ENCODE peak calls at places on chromosome 20, in five cellular contexts. N is lower leg skin, X is ovary, E is NB4, F is adrenal gland. R is an unnamed sample.

GRCh38 chr20:46306743-46307138 is 1.6 kb downstream of the CDH22 start:
- DNase-seq in N (no peak), X (no peak), F (no peak), E (no peak), R (no peak)

GRCh38 chr20:46681032-46681854 is 8.0 kb downstream of the TP53RK start:
- DNase-seq in F (peak; percentile 83), X (peak; percentile 63), N (peak; percentile 58), E (peak; percentile 79), R (peak; percentile 73)

GRCh38 chr20:12594410-12595130 is 414.2 kb upstream of the SPTLC3 start:
- DNase-seq in E (peak; percentile 32), X (no peak), N (no peak), F (no peak), R (no peak)

GRCh38 chr20:11813106-11813890 is 104.4 kb upstream of the BTBD3 start:
- DNase-seq in E (no peak), F (no peak), N (no peak), X (no peak), R (no peak)

GRCh38 chr20:11544029-11544678 is 373.5 kb upstream of the BTBD3 start:
- DNase-seq in N (peak; percentile 48), E (peak; percentile 69), X (peak; percentile 44), F (peak; percentile 47), R (peak; percentile 46)

GRCh38 chr20:57901526-57901925 is 191.7 kb upstream of the PMEPA1 start:
- DNase-seq in N (no peak), F (no peak), X (no peak), E (no peak), R (no peak)

GRCh38 chr20:9996944-9997343 is 37.8 kb upstream of the ANKEF1 start:
- DNase-seq in N (no peak), F (no peak), E (no peak), X (no peak), R (no peak)

GRCh38 chr20:46898433-46898832 is 3.8 kb downstream of the EYA2 start:
- DNase-seq in X (no peak), F (no peak), N (no peak), E (no peak), R (no peak)

GRCh38 chr20:51262240-51262639 is 239.3 kb upstream of the KCNG1 start:
- DNase-seq in F (no peak), N (no peak), X (no peak), E (no peak), R (no peak)

GRCh38 chr20:47204008-47204745 is 152.3 kb downstream of the ZMYND8 start:
- DNase-seq in X (no peak), E (no peak), F (no peak), N (no peak), R (no peak)

GRCh38 chr20:44448753-44449546 is 26.7 kb upstream of the TTPAL start:
- DNase-seq in X (no peak), F (peak; percentile 67), E (peak; percentile 65), N (no peak), R (peak; percentile 80)

GRCh38 chr20:17460119-17460518 is 71.1 kb downstream of the BFSP1 start:
- DNase-seq in X (no peak), F (no peak), E (no peak), N (no peak), R (peak; percentile 28)

GRCh38 chr20:11302436-11302835 is 615.3 kb upstream of the BTBD3 start:
- DNase-seq in N (no peak), X (no peak), E (no peak), F (no peak), R (no peak)

GRCh38 chr20:55053389-55053788 is 578.0 kb downstream of the DOK5 start:
- DNase-seq in E (no peak), N (no peak), X (no peak), F (no peak), R (no peak)

GRCh38 chr20:40710608-40711007 is 21.6 kb upstream of the MAFB start:
- DNase-seq in E (no peak), X (no peak), N (no peak), F (no peak), R (no peak)

GRCh38 chr20:26209171-26209941 is 512.7 kb upstream of the ZNF337 start:
- DNase-seq in X (no peak), N (no peak), E (no peak), F (no peak), R (no peak)

GRCh38 chr20:62378215-62378614 is 8.7 kb upstream of the RPS21 start:
- DNase-seq in F (no peak), N (no peak), X (no peak), E (no peak), R (no peak)

GRCh38 chr20:22924036-22924737 is 110.9 kb upstream of the SSTR4 start:
- DNase-seq in X (peak; percentile 25), F (no peak), E (no peak), N (no peak), R (no peak)

GRCh38 chr20:2729251-2729713 is 36.7 kb downstream of the EBF4 start:
- DNase-seq in N (no peak), X (no peak), F (no peak), E (no peak), R (no peak)

GRCh38 chr20:62165762-62166399 is 16.9 kb upstream of the MTG2 start:
- DNase-seq in X (peak; percentile 48), F (no peak), N (no peak), E (peak; percentile 85), R (no peak)

GRCh38 chr20:53691060-53691810 is 97.6 kb upstream of the ZNF217 start:
- DNase-seq in N (no peak), X (no peak), F (no peak), E (no peak), R (no peak)

GRCh38 chr20:46368902-46369268 is 37.5 kb downstream of the ELMO2 start:
- DNase-seq in X (no peak), F (no peak), N (no peak), E (no peak), R (no peak)

GRCh38 chr20:43409041-43409913 is 48.4 kb upstream of the SRSF6 start:
- DNase-seq in X (no peak), F (no peak), N (no peak), E (peak; percentile 57), R (peak; percentile 39)

GRCh38 chr20:60123652-60124051 is 165.4 kb downstream of the CDH26 start:
- DNase-seq in E (no peak), X (no peak), F (no peak), N (no peak), R (no peak)

GRCh38 chr20:20224806-20225205 is 143.1 kb upstream of the INSM1 start:
- DNase-seq in E (no peak), F (no peak), X (no peak), N (no peak), R (no peak)

GRCh38 chr20:625360-625932 is 15.3 kb upstream of the TCF15 start:
- DNase-seq in F (no peak), N (no peak), E (peak; percentile 64), X (no peak), R (no peak)

GRCh38 chr20:18801516-18801915 is 12.1 kb upstream of the SCP2D1 start:
- DNase-seq in X (no peak), F (no peak), E (no peak), N (no peak), R (no peak)

GRCh38 chr20:39800548-39800947 is 838.4 kb downstream of the DHX35 start:
- DNase-seq in E (peak; percentile 21), N (peak; percentile 24), X (no peak), F (peak; percentile 70), R (no peak)

GRCh38 chr20:62428396-62429160 is 1.2 kb upstream of the RBBP8NL start:
- DNase-seq in F (no peak), E (no peak), X (no peak), N (no peak), R (no peak)

GRCh38 chr20:41138527-41139226 is 1.3 kb downstream of the PLCG1 start:
- DNase-seq in E (no peak), F (no peak), X (no peak), N (no peak), R (no peak)

GRCh38 chr20:18802012-18802634 is 11.5 kb upstream of the SCP2D1 start:
- DNase-seq in E (no peak), F (no peak), N (no peak), X (no peak), R (no peak)

GRCh38 chr20:34473262-34473883 is 42.8 kb upstream of the DYNLRB1 start:
- DNase-seq in X (peak; percentile 28), N (peak; percentile 32), F (no peak), E (peak; percentile 77), R (peak; percentile 66)

GRCh38 chr20:41572010-41572572 is 46.1 kb downstream of the CHD6 start:
- DNase-seq in E (no peak), N (no peak), F (no peak), X (no peak), R (no peak)

GRCh38 chr20:23058240-23058639 is 8.8 kb upstream of the THBD start:
- DNase-seq in X (no peak), F (no peak), N (no peak), E (no peak), R (no peak)

GRCh38 chr20:25057234-25058050 is 497 bp downstream of the ACSS1 start:
- DNase-seq in N (no peak), E (peak; percentile 79), X (peak; percentile 68), F (peak; percentile 76), R (peak; percentile 71)
- TF ChIP-seq POLR2A in N (no peak), E (no peak), X (peak; percentile 34), F (no peak), R (peak; percentile 60)

DNA sequence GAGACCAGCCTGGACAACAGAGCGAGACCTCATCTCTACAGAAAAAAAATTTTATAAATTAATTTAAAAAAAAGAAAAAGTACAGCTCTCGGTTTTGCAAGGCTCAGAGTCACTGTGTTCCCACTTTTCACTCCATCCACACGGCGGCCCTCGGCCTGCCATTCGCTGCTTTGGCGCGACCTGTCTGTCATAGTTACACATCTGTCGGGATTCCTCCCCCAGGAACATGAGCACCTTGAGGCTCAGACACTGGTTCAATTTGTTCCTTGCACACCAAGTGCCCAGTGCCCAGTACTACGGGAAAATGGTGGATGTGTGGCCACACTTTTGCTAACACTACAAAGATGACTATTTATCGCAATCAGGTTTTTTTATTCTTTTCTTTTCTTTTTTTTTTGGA is 8.4 kb downstream of the CTSZ start:
- DNase-seq in F (no peak), E (no peak), X (no peak), N (no peak), R (no peak)
- TF ChIP-seq POLR2A in F (no peak), E (no peak), X (no peak), N (no peak), R (no peak)

DNA sequence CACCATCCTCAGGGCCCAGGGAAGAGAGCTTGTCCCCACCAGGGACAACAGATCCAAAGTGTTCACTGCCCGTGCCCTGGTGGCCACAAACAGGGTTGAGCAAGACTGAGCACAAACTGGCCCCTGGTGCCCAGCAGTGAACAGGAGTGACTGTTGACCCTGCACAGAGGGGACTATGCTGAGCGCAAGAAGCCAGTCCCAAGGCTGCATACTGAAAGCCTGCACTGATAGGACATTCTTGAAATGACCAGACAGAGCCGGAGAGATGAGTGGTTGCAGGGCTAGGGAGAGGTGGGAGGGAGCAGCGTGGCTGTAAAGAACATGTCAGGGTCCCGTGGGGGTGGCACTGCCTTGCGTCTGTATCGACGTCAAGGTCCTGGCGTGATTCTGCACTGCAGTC is 2.9 kb upstream of the FNDC11 start:
- DNase-seq in E (peak; percentile 56), X (no peak), F (no peak), N (no peak), R (no peak)
- TF ChIP-seq POLR2A in E (no peak), X (no peak), F (no peak), N (no peak), R (no peak)

GRCh38 chr20:31603822-31604566 is 1.1 kb upstream of the ID1 start:
- DNase-seq in X (peak; percentile 94), N (peak; percentile 92), E (peak; percentile 90), F (peak; percentile 92), R (peak; percentile 91)
- TF ChIP-seq POLR2A in X (peak; percentile 41), N (no peak), E (no peak), F (peak; percentile 66), R (no peak)